ENCODE peak calls at places on chromosomes 3 and 15, in six cellular contexts. One of them, this sample, is unnamed.

GRCh38 chr15:71651750-71652186 is 158.6 kb upstream of the NR2E3 start:
- DNase-seq in right atrium auricular region: no peak
- DNase-seq in colonic mucosa: peak
- DNase-seq in HFF-Myc: peak
- DNase-seq in lung: peak
- DNase-seq in lower lobe of right lung: no peak
- DNase-seq in this sample: no peak

GRCh38 chr3:155131104-155131503 is 51.0 kb downstream of the MME start:
- DNase-seq in right atrium auricular region: no peak
- DNase-seq in colonic mucosa: no peak
- DNase-seq in HFF-Myc: no peak
- DNase-seq in lung: no peak
- DNase-seq in lower lobe of right lung: no peak
- DNase-seq in this sample: no peak

GRCh38 chr15:39181348-39181747 is 399.5 kb upstream of the THBS1 start:
- DNase-seq in right atrium auricular region: no peak
- DNase-seq in colonic mucosa: no peak
- DNase-seq in HFF-Myc: no peak
- DNase-seq in lung: no peak
- DNase-seq in lower lobe of right lung: no peak
- DNase-seq in this sample: no peak

GRCh38 chr3:27079427-27080105 is 289.6 kb downstream of the NEK10 start:
- DNase-seq in right atrium auricular region: no peak
- DNase-seq in colonic mucosa: no peak
- DNase-seq in HFF-Myc: no peak
- DNase-seq in lung: no peak
- DNase-seq in lower lobe of right lung: no peak
- DNase-seq in this sample: no peak

GRCh38 chr3:124261301-124261700 is 269.4 kb upstream of the ROPN1 start:
- DNase-seq in right atrium auricular region: no peak
- DNase-seq in colonic mucosa: no peak
- DNase-seq in HFF-Myc: no peak
- DNase-seq in lung: no peak
- DNase-seq in lower lobe of right lung: no peak
- DNase-seq in this sample: no peak

GRCh38 chr3:155334897-155335883 is 41.7 kb upstream of the STRIT1 start:
- DNase-seq in right atrium auricular region: no peak
- DNase-seq in colonic mucosa: no peak
- DNase-seq in HFF-Myc: no peak
- DNase-seq in lung: no peak
- DNase-seq in lower lobe of right lung: no peak
- DNase-seq in this sample: no peak

GRCh38 chr3:71436337-71436736 is 147.2 kb downstream of the FOXP1 start:
- DNase-seq in right atrium auricular region: no peak
- DNase-seq in colonic mucosa: no peak
- DNase-seq in HFF-Myc: peak
- DNase-seq in lung: no peak
- DNase-seq in lower lobe of right lung: no peak
- DNase-seq in this sample: no peak

GRCh38 chr15:39685999-39686613 is 96.5 kb downstream of the FSIP1 start:
- DNase-seq in right atrium auricular region: no peak
- DNase-seq in colonic mucosa: peak
- DNase-seq in HFF-Myc: no peak
- DNase-seq in lung: no peak
- DNase-seq in lower lobe of right lung: no peak
- DNase-seq in this sample: no peak

GRCh38 chr3:161117646-161118045 is 12.5 kb upstream of the B3GALNT1 start:
- DNase-seq in right atrium auricular region: no peak
- DNase-seq in colonic mucosa: no peak
- DNase-seq in HFF-Myc: no peak
- DNase-seq in lung: no peak
- DNase-seq in lower lobe of right lung: no peak
- DNase-seq in this sample: no peak

GRCh38 chr3:55443346-55443745 is 43.8 kb downstream of the WNT5A start:
- DNase-seq in right atrium auricular region: peak
- DNase-seq in colonic mucosa: no peak
- DNase-seq in HFF-Myc: no peak
- DNase-seq in lung: no peak
- DNase-seq in lower lobe of right lung: no peak
- DNase-seq in this sample: no peak

GRCh38 chr3:55440406-55440708 is 46.7 kb downstream of the WNT5A start:
- DNase-seq in right atrium auricular region: peak
- DNase-seq in colonic mucosa: no peak
- DNase-seq in HFF-Myc: no peak
- DNase-seq in lung: no peak
- DNase-seq in lower lobe of right lung: no peak
- DNase-seq in this sample: no peak

GRCh38 chr3:55439657-55440405 is 47.3 kb downstream of the WNT5A start:
- DNase-seq in right atrium auricular region: peak
- DNase-seq in colonic mucosa: no peak
- DNase-seq in HFF-Myc: no peak
- DNase-seq in lung: peak
- DNase-seq in lower lobe of right lung: no peak
- DNase-seq in this sample: no peak

GRCh38 chr3:55445551-55445950 is 41.6 kb downstream of the WNT5A start:
- DNase-seq in right atrium auricular region: no peak
- DNase-seq in colonic mucosa: peak
- DNase-seq in HFF-Myc: no peak
- DNase-seq in lung: peak
- DNase-seq in lower lobe of right lung: peak
- DNase-seq in this sample: no peak

DNA sequence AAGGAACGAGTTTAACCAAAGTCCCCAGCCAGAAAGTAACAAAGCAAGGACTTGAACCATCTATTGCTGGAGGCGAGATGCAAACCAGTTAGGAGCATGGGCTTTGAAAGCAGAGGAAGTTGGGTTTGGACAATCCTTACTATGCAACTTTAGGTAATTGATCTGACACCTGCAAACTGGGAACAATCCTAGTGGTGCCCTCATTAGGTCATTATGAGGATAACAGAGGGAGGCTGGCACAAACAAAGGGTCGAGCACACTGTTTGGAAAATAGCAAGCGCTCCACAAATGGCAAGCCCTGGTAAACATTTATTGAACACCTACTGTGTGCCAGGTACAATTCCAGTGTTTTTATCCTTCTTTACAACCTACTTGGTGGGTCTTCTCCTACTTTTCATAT is 45.6 kb downstream of the WNT5A start:
- DNase-seq in right atrium auricular region: no peak
- DNase-seq in colonic mucosa: no peak
- DNase-seq in HFF-Myc: no peak
- DNase-seq in lung: no peak
- DNase-seq in lower lobe of right lung: no peak
- DNase-seq in this sample: no peak
- TF ChIP-seq CTCF in right atrium auricular region: no peak
- TF ChIP-seq CTCF in colonic mucosa: no peak
- TF ChIP-seq CTCF in HFF-Myc: no peak
- TF ChIP-seq CTCF in lung: no peak
- TF ChIP-seq CTCF in lower lobe of right lung: no peak
- TF ChIP-seq CTCF in this sample: no peak

GRCh38 chr3:167872032-167872431 is 136.5 kb downstream of the SERPINI1 start:
- DNase-seq in right atrium auricular region: no peak
- DNase-seq in colonic mucosa: no peak
- DNase-seq in HFF-Myc: no peak
- DNase-seq in lung: no peak
- DNase-seq in lower lobe of right lung: no peak
- DNase-seq in this sample: no peak

GRCh38 chr3:167874667-167875372 is 139.3 kb downstream of the SERPINI1 start:
- DNase-seq in right atrium auricular region: no peak
- DNase-seq in colonic mucosa: no peak
- DNase-seq in HFF-Myc: no peak
- DNase-seq in lung: no peak
- DNase-seq in lower lobe of right lung: no peak
- DNase-seq in this sample: no peak

GRCh38 chr3:167870201-167870600 is 134.7 kb downstream of the SERPINI1 start:
- DNase-seq in right atrium auricular region: no peak
- DNase-seq in colonic mucosa: no peak
- DNase-seq in HFF-Myc: no peak
- DNase-seq in lung: no peak
- DNase-seq in lower lobe of right lung: no peak
- DNase-seq in this sample: no peak

GRCh38 chr3:167870743-167871142 is 135.2 kb downstream of the SERPINI1 start:
- DNase-seq in right atrium auricular region: no peak
- DNase-seq in colonic mucosa: no peak
- DNase-seq in HFF-Myc: no peak
- DNase-seq in lung: no peak
- DNase-seq in lower lobe of right lung: no peak
- DNase-seq in this sample: no peak

DNA sequence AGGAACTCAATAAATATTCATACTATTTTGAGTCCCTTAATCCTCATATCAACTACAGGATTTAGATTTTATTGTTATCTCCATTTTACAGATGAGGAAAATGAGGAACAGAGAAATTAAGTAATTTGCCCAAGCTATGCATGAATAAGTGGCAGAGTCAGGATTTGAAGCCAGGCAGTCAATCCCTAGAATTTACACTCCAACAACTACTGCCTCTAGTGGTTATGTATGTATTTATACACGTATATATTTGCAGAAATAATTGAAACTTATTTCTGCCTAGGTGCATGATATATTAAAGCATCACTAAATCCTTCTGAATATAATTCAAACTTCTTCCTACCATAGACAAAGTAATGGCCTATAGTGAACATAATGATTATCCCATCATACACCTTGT is 137.4 kb downstream of the SERPINI1 start:
- DNase-seq in right atrium auricular region: no peak
- DNase-seq in colonic mucosa: no peak
- DNase-seq in HFF-Myc: no peak
- DNase-seq in lung: no peak
- DNase-seq in lower lobe of right lung: no peak
- DNase-seq in this sample: no peak
- TF ChIP-seq CTCF in right atrium auricular region: peak
- TF ChIP-seq CTCF in colonic mucosa: no peak
- TF ChIP-seq CTCF in HFF-Myc: no peak
- TF ChIP-seq CTCF in lung: no peak
- TF ChIP-seq CTCF in lower lobe of right lung: no peak
- TF ChIP-seq CTCF in this sample: peak

GRCh38 chr15:27017168-27017809 is 46.3 kb downstream of the GABRG3 start:
- DNase-seq in right atrium auricular region: no peak
- DNase-seq in colonic mucosa: no peak
- DNase-seq in HFF-Myc: peak
- DNase-seq in lung: no peak
- DNase-seq in lower lobe of right lung: no peak
- DNase-seq in this sample: no peak
- TF ChIP-seq CTCF in right atrium auricular region: peak
- TF ChIP-seq CTCF in colonic mucosa: no peak
- TF ChIP-seq CTCF in HFF-Myc: peak
- TF ChIP-seq CTCF in lung: peak
- TF ChIP-seq CTCF in lower lobe of right lung: peak
- TF ChIP-seq CTCF in this sample: peak

GRCh38 chr3:134483195-134483890 is 2.4 kb downstream of the ANAPC13 start:
- DNase-seq in right atrium auricular region: no peak
- DNase-seq in colonic mucosa: no peak
- DNase-seq in HFF-Myc: no peak
- DNase-seq in lung: no peak
- DNase-seq in lower lobe of right lung: no peak
- DNase-seq in this sample: no peak

GRCh38 chr3:134485075-134485536 is 679 bp downstream of the ANAPC13 start:
- DNase-seq in right atrium auricular region: no peak
- DNase-seq in colonic mucosa: peak
- DNase-seq in HFF-Myc: no peak
- DNase-seq in lung: no peak
- DNase-seq in lower lobe of right lung: no peak
- DNase-seq in this sample: no peak

GRCh38 chr3:134486577-134487041 is 752 bp downstream of the CEP63 start:
- DNase-seq in right atrium auricular region: no peak
- DNase-seq in colonic mucosa: no peak
- DNase-seq in HFF-Myc: no peak
- DNase-seq in lung: no peak
- DNase-seq in lower lobe of right lung: no peak
- DNase-seq in this sample: no peak

GRCh38 chr3:134487406-134487805 is 1.5 kb downstream of the CEP63 start:
- DNase-seq in right atrium auricular region: no peak
- DNase-seq in colonic mucosa: no peak
- DNase-seq in HFF-Myc: no peak
- DNase-seq in lung: no peak
- DNase-seq in lower lobe of right lung: no peak
- DNase-seq in this sample: no peak

DNA sequence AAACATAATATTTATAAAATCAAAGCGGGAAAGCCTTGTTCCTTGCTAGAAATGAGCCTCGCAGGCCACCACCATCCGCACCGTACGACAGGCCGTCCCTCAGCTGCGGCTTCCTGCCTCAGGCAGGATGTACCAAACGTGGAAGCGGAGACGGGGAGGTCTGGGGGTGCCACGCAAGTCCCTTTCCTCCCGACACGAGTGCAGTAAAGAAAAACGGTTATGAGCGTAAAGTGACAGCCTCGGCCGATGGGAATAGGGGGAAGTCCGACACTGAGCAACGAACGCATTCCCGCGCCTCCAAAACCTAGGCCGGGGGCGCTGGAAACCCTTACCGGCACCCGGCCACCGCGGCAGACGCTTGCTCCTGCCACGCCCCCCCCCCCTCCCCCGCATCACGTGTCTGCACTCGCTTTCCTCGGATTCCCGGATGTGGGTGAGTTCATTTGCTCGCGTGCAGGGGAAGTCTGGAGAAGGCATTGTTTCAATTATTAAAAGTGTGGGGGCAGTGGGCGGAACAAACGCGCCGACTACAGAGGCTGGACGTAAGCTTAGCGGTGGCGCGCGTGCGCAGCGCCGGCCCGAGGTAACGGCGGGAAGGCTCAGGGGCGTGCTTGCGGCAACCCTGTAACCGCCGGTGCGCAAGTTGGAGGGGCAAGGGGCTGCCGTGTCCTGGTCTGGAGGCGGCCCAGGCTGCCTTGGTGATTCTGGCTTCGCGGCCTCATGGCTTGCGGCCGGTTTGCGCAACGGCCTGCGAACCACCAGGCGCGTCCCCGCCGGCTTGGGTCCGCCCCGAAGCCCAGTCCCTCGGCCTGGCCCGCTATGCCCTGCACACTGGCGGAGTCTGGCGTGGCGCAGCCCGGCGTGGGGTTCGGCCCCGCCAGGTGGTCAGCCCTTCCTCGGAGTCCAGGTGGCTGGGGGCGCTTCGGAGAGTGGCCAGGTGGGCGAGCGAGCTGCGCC is at the start of the genes ANAPC13 and CEP63:
- DNase-seq in right atrium auricular region: peak
- DNase-seq in colonic mucosa: peak
- DNase-seq in HFF-Myc: peak
- DNase-seq in lung: peak
- DNase-seq in lower lobe of right lung: peak
- DNase-seq in this sample: peak
- TF ChIP-seq CTCF in right atrium auricular region: no peak
- TF ChIP-seq CTCF in colonic mucosa: no peak
- TF ChIP-seq CTCF in HFF-Myc: no peak
- TF ChIP-seq CTCF in lung: no peak
- TF ChIP-seq CTCF in lower lobe of right lung: no peak
- TF ChIP-seq CTCF in this sample: no peak